ENCODE peak calls at places on chromosomes 7 and 10, in ten cellular contexts. D is MCF 10A, A is natural killer cell, G is bronchial epithelial cell, C is GM12878, J is GM13977, W is osteocyte, S is tibial artery, Z is HCT116, E is dorsolateral prefrontal cortex. H is an unnamed sample.

GRCh38 chr10:126836009-126836408 is 69.2 kb upstream of the DOCK1 start:
- DNase-seq in D (no peak), G (no peak), C (no peak), W (peak; percentile 73), Z (no peak), A (no peak), E (no peak), J (no peak), S (no peak), H (no peak)

GRCh38 chr10:80537705-80538480 is at the start of gene SH2D4B:
- DNase-seq in W (peak; percentile 81), C (no peak), E (no peak), Z (no peak), A (no peak), G (no peak), J (no peak), S (no peak), D (no peak), H (peak; percentile 86)

GRCh38 chr10:102645388-102645740 is 1.1 kb downstream of the TRIM8 start:
- DNase-seq in D (no peak), G (peak; percentile 60), A (peak; percentile 45), J (no peak), S (peak; percentile 87), E (peak; percentile 85), W (no peak), C (no peak), Z (peak; percentile 39), H (no peak)

GRCh38 chr7:99788554-99788953 is 4.6 kb upstream of the CYP3A4 start:
- DNase-seq in A (no peak), C (no peak), G (peak; percentile 70), J (no peak), S (no peak), Z (no peak), W (no peak), D (no peak), E (no peak), H (no peak)

GRCh38 chr7:80014507-80014906 is 120.1 kb upstream of the GNAI1 start:
- DNase-seq in G (peak; percentile 33), W (no peak), Z (no peak), E (no peak), S (no peak), A (no peak), J (no peak), C (no peak), D (peak; percentile 18), H (no peak)

GRCh38 chr10:102368072-102368471 is 27.4 kb upstream of the NFKB2 start:
- DNase-seq in G (peak; percentile 51), Z (no peak), S (no peak), D (no peak), C (no peak), J (no peak), E (no peak), A (no peak), W (no peak), H (no peak)

GRCh38 chr10:104429834-104430233 is 76.2 kb downstream of the CFAP58 start:
- DNase-seq in Z (no peak), J (no peak), S (no peak), D (no peak), C (no peak), A (no peak), E (no peak), G (no peak), W (no peak), H (no peak)

GRCh38 chr10:100037758-100038315 is 28.1 kb upstream of the DNMBP start:
- DNase-seq in Z (no peak), S (no peak), E (no peak), D (peak; percentile 27), W (no peak), C (no peak), J (no peak), A (no peak), G (peak; percentile 71), H (no peak)

GRCh38 chr10:21524526-21525366 is 736 bp downstream of the SKIDA1 start:
- DNase-seq in E (no peak), C (no peak), G (peak; percentile 40), W (no peak), A (no peak), J (no peak), Z (no peak), D (no peak), S (no peak), H (no peak)

GRCh38 chr10:71395621-71396020 is 1.1 kb upstream of the CDH23 start:
- DNase-seq in J (no peak), D (no peak), C (no peak), W (peak; percentile 19), S (no peak), E (no peak), A (no peak), G (no peak), Z (no peak), H (no peak)

GRCh38 chr10:122953827-122954730 is at the start of gene C10orf88:
- DNase-seq in J (peak; percentile 96), E (peak; percentile 96), W (peak; percentile 99), C (peak; percentile 96), A (peak; percentile 92), D (peak; percentile 98), G (peak; percentile 96), S (peak; percentile 96), Z (peak; percentile 99), H (peak; percentile 98)

GRCh38 chr10:71998840-71999194 is 34.6 kb downstream of the CHST3 start:
- DNase-seq in S (peak; percentile 74), D (peak; percentile 88), W (no peak), A (no peak), Z (no peak), E (no peak), J (no peak), G (peak; percentile 86), C (no peak), H (no peak)

GRCh38 chr7:115252461-115252860 is 330.6 kb downstream of the MDFIC start:
- DNase-seq in D (peak; percentile 14), G (peak; percentile 91), A (no peak), W (no peak), E (no peak), S (no peak), C (no peak), J (no peak), Z (no peak), H (no peak)

GRCh38 chr10:19819419-19820033 is 3.3 kb downstream of the PLXDC2 start:
- DNase-seq in D (peak; percentile 89), G (peak; percentile 85), E (peak; percentile 42), S (peak; percentile 59), J (peak; percentile 48), Z (no peak), C (no peak), A (no peak), W (no peak), H (no peak)

GRCh38 chr7:44348300-44348699 is 22.9 kb upstream of the CAMK2B start:
- DNase-seq in J (peak; percentile 45), E (no peak), D (peak; percentile 24), S (no peak), W (no peak), Z (peak; percentile 24), G (peak; percentile 11), A (no peak), C (no peak), H (no peak)
- TF ChIP-seq CTCF in J (peak; percentile 51), E (peak; percentile 31), D (no peak), S (no peak), W (peak; percentile 24), Z (peak; percentile 57), G (peak; percentile 25), A (no peak), C (peak; percentile 54), H (peak; percentile 49)

DNA sequence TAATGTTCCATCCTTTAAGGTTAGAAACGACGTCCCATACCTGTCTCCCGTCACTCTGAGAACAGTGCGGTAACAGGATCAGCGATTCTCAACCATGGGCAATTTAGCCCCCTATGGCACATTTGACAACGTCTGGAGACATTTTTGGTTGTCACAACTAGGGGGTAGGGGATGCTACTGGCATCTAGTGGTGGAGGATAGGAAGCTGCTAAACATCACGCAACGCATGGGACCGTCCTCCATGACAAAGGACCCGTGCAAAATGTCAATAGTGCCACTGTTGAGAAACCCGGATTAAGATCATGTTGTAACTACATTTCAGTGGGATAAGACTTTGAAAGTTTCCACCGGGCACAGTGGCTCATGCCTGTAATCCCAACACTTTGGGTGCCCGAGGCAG is 5.0 kb upstream of the PAXIP1 start:
- DNase-seq in C (no peak), A (no peak), W (no peak), Z (peak; percentile 32), J (no peak), S (no peak), D (no peak), E (no peak), G (no peak), H (no peak)
- TF ChIP-seq CTCF in C (peak; percentile 48), A (no peak), W (peak; percentile 39), Z (peak; percentile 33), J (peak; percentile 39), S (peak; percentile 6), D (no peak), E (peak; percentile 52), G (peak; percentile 27), H (peak; percentile 59)

GRCh38 chr10:69858201-69858600 is 56.5 kb downstream of the COL13A1 start:
- DNase-seq in W (no peak), E (no peak), D (no peak), A (no peak), S (no peak), C (no peak), Z (no peak), J (no peak), G (no peak), H (no peak)

GRCh38 chr10:69861251-69862240 is 59.8 kb downstream of the COL13A1 start:
- DNase-seq in J (no peak), Z (peak; percentile 94), E (no peak), C (no peak), D (peak; percentile 94), W (no peak), S (no peak), A (no peak), G (peak; percentile 93), H (no peak)

GRCh38 chr10:69862882-69863530 is 61.3 kb downstream of the COL13A1 start:
- DNase-seq in G (peak; percentile 7), D (no peak), C (no peak), S (no peak), E (no peak), W (no peak), Z (no peak), A (no peak), J (no peak), H (no peak)

GRCh38 chr10:69863580-69863979 is 61.9 kb downstream of the COL13A1 start:
- DNase-seq in G (peak; percentile 33), D (peak; percentile 68), Z (no peak), A (no peak), S (no peak), J (no peak), E (no peak), C (no peak), W (no peak), H (no peak)

DNA sequence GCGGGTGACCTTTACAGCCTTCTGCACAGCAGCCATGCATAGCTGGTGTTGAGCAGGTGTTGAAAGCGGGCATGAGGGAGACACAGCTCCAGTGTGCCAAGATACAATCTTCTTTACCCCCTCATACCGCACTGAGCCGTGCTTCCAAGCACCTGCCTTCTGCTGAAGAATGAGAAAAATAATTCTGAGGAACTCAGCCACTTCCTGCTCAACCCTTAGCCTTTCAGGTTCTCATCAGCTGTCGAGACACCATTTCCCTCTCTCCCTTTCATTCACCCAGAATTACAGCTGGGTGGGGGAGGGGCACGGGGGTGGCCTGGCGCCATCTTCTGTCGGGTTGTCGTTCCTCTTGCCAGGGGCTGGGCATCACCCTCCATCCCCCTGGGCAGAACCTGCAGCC is 58.6 kb downstream of the COL13A1 start:
- DNase-seq in W (no peak), D (no peak), E (no peak), C (no peak), A (no peak), J (no peak), S (no peak), G (no peak), Z (no peak), H (no peak)
- TF ChIP-seq CTCF in W (no peak), D (no peak), E (no peak), C (no peak), A (no peak), J (no peak), S (no peak), G (no peak), Z (no peak), H (no peak)

GRCh38 chr7:2897023-2897422 is 52.9 kb upstream of the GNA12 start:
- DNase-seq in D (no peak), C (no peak), S (no peak), G (no peak), J (no peak), Z (no peak), A (no peak), E (no peak), W (no peak), H (no peak)
- TF ChIP-seq CTCF in D (no peak), C (no peak), S (no peak), G (no peak), J (no peak), Z (no peak), A (no peak), E (no peak), W (no peak), H (no peak)